ENCODE peak calls at places on chromosomes 12 and 14, in five cellular contexts. F is brain microvascular endothelial cell, P is H9, C is BJ, J is heart right ventricle. V is an unnamed sample.
A peak's percentile ranks its signal among the peaks of the same experiment; 100 is the strongest.

GRCh38 chr12:124613151-124613585 is 45.8 kb upstream of the NCOR2 start:
- DNase-seq in F (peak; percentile 50), P (no peak), C (no peak), J (no peak), V (peak; percentile 47)

GRCh38 chr12:12723681-12724420 is 6.7 kb downstream of the CDKN1B start:
- DNase-seq in F (no peak), P (peak; percentile 56), C (no peak), J (peak; percentile 48), V (no peak)

GRCh38 chr12:60863421-60863820 is 1267.6 kb downstream of the SLC16A7 start:
- DNase-seq in F (no peak), P (no peak), C (no peak), J (no peak), V (no peak)

GRCh38 chr12:16585781-16586180 is 20.2 kb downstream of the LMO3 start:
- DNase-seq in F (no peak), P (no peak), C (no peak), J (no peak), V (no peak)

GRCh38 chr12:81811066-81811777 is 52.1 kb upstream of the PPFIA2 start:
- DNase-seq in F (peak; percentile 54), P (peak; percentile 45), C (no peak), J (no peak), V (peak; percentile 2)

GRCh38 chr12:75480469-75480949 is at the start of gene GLIPR1:
- DNase-seq in F (peak; percentile 98), P (no peak), C (peak; percentile 95), J (peak; percentile 65), V (peak; percentile 95)

GRCh38 chr12:25054783-25055144 is 105.9 kb upstream of the BCAT1 start:
- DNase-seq in F (peak; percentile 81), P (no peak), C (no peak), J (no peak), V (no peak)

GRCh38 chr12:124259168-124260066 is 35.5 kb upstream of the RFLNA start:
- DNase-seq in F (peak; percentile 15), P (no peak), C (no peak), J (no peak), V (no peak)

GRCh38 chr12:79883216-79883615 is 51.7 kb downstream of the PPP1R12A start:
- DNase-seq in F (peak; percentile 55), P (no peak), C (no peak), J (no peak), V (no peak)

GRCh38 chr14:68510951-68511726 is 281.7 kb downstream of the ZFP36L1 start:
- DNase-seq in F (no peak), P (no peak), C (no peak), J (no peak), V (no peak)
- TF ChIP-seq CTCF in F (no peak), P (no peak), C (peak; percentile 5), J (no peak), V (peak; percentile 4)

GRCh38 chr14:96267336-96267735 is 11.3 kb downstream of the BDKRB1 start:
- DNase-seq in F (peak; percentile 53), P (peak; percentile 16), C (peak; percentile 63), J (no peak), V (peak; percentile 83)

GRCh38 chr14:96264200-96264553 is 8.2 kb downstream of the BDKRB1 start:
- DNase-seq in F (no peak), P (no peak), C (no peak), J (no peak), V (no peak)

GRCh38 chr14:96263347-96264199 is 7.6 kb downstream of the BDKRB1 start:
- DNase-seq in F (no peak), P (no peak), C (no peak), J (no peak), V (no peak)

GRCh38 chr14:96265387-96265786 is 9.4 kb downstream of the BDKRB1 start:
- DNase-seq in F (no peak), P (no peak), C (no peak), J (no peak), V (no peak)

GRCh38 chr14:96264850-96265249 is 8.8 kb downstream of the BDKRB1 start:
- DNase-seq in F (peak; percentile 39), P (peak; percentile 47), C (no peak), J (no peak), V (no peak)
- TF ChIP-seq CTCF in F (peak; percentile 48), P (peak; percentile 62), C (peak; percentile 61), J (no peak), V (peak; percentile 50)

GRCh38 chr12:6826734-6827436 is 1.3 kb upstream of the P3H3 start:
- DNase-seq in F (no peak), P (no peak), C (no peak), J (no peak), V (no peak)
- TF ChIP-seq CTCF in F (no peak), P (no peak), C (no peak), J (no peak), V (no peak)

DNA sequence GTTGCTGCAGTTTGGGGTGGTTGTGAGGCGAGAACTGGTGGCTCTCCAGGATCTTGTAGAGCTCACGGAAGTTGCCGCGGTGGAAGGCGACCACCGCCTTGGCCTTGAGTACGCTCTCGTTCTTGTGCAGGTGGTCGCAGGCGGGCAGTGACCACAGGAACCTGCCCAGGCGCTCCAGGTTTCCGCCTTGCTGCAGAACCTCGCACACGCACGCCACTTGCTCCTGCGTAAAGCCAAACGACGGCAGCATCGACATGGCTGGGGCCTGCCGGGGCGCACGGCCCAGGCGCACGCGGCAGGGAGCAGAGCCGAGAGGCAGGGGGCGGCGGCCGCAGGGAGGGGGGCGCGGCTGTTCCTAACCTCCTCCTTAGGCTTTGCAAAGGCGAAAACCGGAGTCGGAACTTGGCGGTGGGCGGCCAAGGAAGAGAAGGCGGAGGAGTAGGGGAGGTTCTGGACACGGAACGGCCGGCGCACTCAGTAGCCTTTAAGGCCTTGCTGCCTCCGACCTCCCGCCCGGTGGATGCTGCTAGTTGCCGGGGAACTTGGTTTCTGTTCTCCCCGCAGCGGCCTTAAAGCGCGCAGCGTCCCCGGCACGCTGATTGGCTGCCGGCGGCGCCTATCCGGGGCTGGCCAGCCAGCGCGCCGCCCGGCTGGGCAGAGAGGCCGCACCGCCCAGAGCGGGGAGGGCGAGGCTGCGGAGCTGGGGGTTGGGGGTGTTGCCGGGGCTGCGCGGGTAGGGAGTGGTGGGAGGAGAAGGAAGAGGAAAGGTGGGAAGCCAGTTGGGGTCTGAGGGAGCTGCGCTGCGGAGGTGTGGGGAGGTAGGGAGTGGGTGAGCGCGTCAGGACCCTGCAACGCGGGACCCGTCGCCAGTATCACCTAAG is at the start of gene SIX1:
- DNase-seq in F (peak; percentile 86), P (peak; percentile 95), C (peak; percentile 56), J (peak; percentile 38), V (peak; percentile 94)
- TF ChIP-seq CTCF in F (no peak), P (no peak), C (no peak), J (no peak), V (no peak)

DNA sequence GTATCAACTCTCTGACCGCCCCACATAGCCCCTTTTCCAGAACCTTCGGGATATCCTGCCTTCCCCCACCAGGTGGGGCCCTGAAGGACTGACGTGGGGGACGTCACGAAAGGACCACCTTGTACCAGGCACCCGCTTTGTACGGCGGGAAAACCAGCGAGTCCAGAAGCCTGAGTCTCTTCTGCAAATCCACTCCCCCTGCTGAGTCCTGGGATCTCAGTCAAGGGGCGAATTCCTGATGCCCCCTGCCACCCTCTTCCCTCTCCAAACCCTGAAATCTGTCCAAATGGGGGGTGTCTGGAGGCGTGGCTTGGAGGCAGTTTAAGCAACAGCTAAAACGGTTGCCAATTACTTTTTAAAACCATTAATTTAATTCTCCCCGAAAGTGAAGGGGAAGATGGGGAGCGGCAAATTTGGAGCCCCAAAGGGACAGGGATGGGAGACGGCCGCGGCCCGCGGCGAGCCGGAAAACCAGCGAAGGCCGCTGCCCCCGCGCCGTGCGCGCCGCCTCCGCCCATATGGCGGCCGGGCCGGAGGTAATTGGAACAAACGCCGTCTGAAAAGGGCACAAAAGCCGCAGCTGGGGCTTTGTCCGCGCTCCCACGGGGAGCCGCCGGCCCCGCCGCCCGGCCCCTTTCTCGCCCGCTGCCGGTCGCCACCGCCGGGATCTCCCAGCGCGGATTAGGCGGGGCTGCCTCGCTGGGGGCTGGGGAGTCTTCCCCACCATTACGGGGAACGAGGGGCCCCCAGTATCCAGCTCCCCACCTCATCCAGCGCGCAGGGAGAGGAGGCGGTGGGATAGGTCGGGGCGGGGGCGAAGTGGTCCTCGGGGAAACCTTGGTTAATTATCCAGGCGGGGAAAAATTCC is 6.6 kb downstream of the LHX5 start:
- DNase-seq in F (no peak), P (peak; percentile 53), C (no peak), J (no peak), V (no peak)
- TF ChIP-seq CTCF in F (no peak), P (no peak), C (no peak), J (no peak), V (no peak)

DNA sequence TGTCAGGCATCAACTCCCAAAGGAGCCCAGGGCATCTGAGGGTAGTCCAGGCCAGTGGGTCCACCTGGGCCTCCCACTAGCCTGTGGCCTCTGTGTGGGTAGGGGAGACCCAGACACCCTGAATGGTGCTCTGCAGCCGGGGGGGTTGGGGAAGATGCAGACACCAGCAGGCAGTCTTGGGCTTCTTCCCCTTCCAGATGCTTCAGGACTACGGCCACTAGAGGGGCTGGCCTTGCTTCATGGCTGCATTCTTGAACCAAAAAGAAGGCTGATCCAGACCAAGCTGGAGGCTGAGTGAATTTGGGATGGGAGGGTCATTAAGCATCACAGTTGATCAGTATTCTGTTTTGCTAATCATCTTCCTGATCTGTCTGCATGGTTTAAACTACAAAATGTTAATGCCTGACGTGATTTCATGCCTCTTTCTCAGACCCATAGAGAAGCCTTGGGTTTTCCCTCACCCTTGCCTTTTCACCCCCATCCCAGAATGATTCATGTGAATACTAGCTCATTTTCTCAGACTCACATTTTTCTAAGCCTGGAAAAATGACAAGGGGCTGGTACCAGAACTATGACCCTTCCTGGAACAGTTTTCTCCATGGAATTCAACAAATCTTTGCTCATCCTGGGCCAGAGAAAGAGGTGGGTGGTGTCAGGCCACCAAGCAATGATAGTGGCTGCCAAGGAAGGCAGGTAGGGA is 134.2 kb downstream of the NTF3 start:
- DNase-seq in F (no peak), P (peak; percentile 28), C (peak; percentile 28), J (no peak), V (no peak)
- TF ChIP-seq CTCF in F (peak; percentile 7), P (no peak), C (peak; percentile 29), J (no peak), V (no peak)

GRCh38 chr12:45464699-45465098 is 248.8 kb downstream of the ANO6 start:
- DNase-seq in F (no peak), P (peak; percentile 42), C (no peak), J (no peak), V (no peak)
- TF ChIP-seq CTCF in F (peak; percentile 48), P (peak; percentile 51), C (peak; percentile 12), J (no peak), V (no peak)

GRCh38 chr14:33967138-33967537 is 16.3 kb upstream of the EGLN3 start:
- DNase-seq in F (peak; percentile 9), P (no peak), C (no peak), J (no peak), V (no peak)

GRCh38 chr14:33966276-33966675 is 15.4 kb upstream of the EGLN3 start:
- DNase-seq in F (no peak), P (no peak), C (no peak), J (no peak), V (no peak)

GRCh38 chr14:33968722-33969121 is 17.8 kb upstream of the EGLN3 start:
- DNase-seq in F (no peak), P (no peak), C (no peak), J (no peak), V (no peak)

GRCh38 chr14:33962016-33962415 is 11.1 kb upstream of the EGLN3 start:
- DNase-seq in F (no peak), P (no peak), C (no peak), J (no peak), V (no peak)

GRCh38 chr14:33964599-33965317 is 13.9 kb upstream of the EGLN3 start:
- DNase-seq in F (no peak), P (no peak), C (no peak), J (no peak), V (no peak)
- TF ChIP-seq CTCF in F (no peak), P (no peak), C (no peak), J (no peak), V (no peak)

V was measured in AG09319.